ENCODE peak calls at places on chromosomes 7 and 10, in six cellular contexts. One of them, this sample, is unnamed.

GRCh38 chr10:112182808-112183328 is 697 bp downstream of the GPAM start:
- DNase-seq in NCI-H1930: no peak
- DNase-seq in memory B cell: no peak
- DNase-seq in lung microvascular endothelial cell: no peak
- DNase-seq in MV-4-11: no peak
- DNase-seq in retina: no peak
- DNase-seq in this sample: no peak

GRCh38 chr10:74825371-74826141 is 844 bp upstream of the KAT6B start:
- DNase-seq in NCI-H1930: no peak
- DNase-seq in memory B cell: no peak
- DNase-seq in lung microvascular endothelial cell: no peak
- DNase-seq in MV-4-11: no peak
- DNase-seq in retina: peak
- DNase-seq in this sample: no peak

GRCh38 chr10:110655286-110655685 is 11.2 kb downstream of the RBM20 start:
- DNase-seq in NCI-H1930: no peak
- DNase-seq in memory B cell: no peak
- DNase-seq in lung microvascular endothelial cell: no peak
- DNase-seq in MV-4-11: no peak
- DNase-seq in retina: no peak
- DNase-seq in this sample: no peak

GRCh38 chr7:115070311-115070710 is 148.4 kb downstream of the MDFIC start:
- DNase-seq in NCI-H1930: no peak
- DNase-seq in memory B cell: no peak
- DNase-seq in lung microvascular endothelial cell: no peak
- DNase-seq in MV-4-11: no peak
- DNase-seq in retina: no peak
- DNase-seq in this sample: no peak

GRCh38 chr10:119454231-119454804 is 88.2 kb downstream of the RGS10 start:
- DNase-seq in NCI-H1930: no peak
- DNase-seq in memory B cell: no peak
- DNase-seq in lung microvascular endothelial cell: no peak
- DNase-seq in MV-4-11: no peak
- DNase-seq in retina: no peak
- DNase-seq in this sample: no peak

GRCh38 chr7:115340828-115341227 is 418.9 kb downstream of the MDFIC start:
- DNase-seq in NCI-H1930: no peak
- DNase-seq in memory B cell: no peak
- DNase-seq in lung microvascular endothelial cell: peak
- DNase-seq in MV-4-11: no peak
- DNase-seq in retina: no peak
- DNase-seq in this sample: no peak

GRCh38 chr7:150317748-150318444 is 5.3 kb upstream of the LRRC61 start:
- DNase-seq in NCI-H1930: no peak
- DNase-seq in memory B cell: no peak
- DNase-seq in lung microvascular endothelial cell: peak
- DNase-seq in MV-4-11: no peak
- DNase-seq in retina: no peak
- DNase-seq in this sample: no peak

GRCh38 chr10:75294518-75294865 is 58.7 kb upstream of the COMTD1 start:
- DNase-seq in NCI-H1930: no peak
- DNase-seq in memory B cell: no peak
- DNase-seq in lung microvascular endothelial cell: no peak
- DNase-seq in MV-4-11: no peak
- DNase-seq in retina: no peak
- DNase-seq in this sample: no peak

GRCh38 chr7:155884225-155885161 is 72.2 kb upstream of the SHH start:
- DNase-seq in NCI-H1930: no peak
- DNase-seq in memory B cell: no peak
- DNase-seq in lung microvascular endothelial cell: no peak
- DNase-seq in MV-4-11: no peak
- DNase-seq in retina: no peak
- DNase-seq in this sample: no peak

GRCh38 chr7:158274404-158274811 is 313.2 kb downstream of the PTPRN2 start:
- DNase-seq in NCI-H1930: no peak
- DNase-seq in memory B cell: no peak
- DNase-seq in lung microvascular endothelial cell: no peak
- DNase-seq in MV-4-11: no peak
- DNase-seq in retina: no peak
- DNase-seq in this sample: no peak

GRCh38 chr7:50379082-50379481 is 71.1 kb downstream of the FIGNL1 start:
- DNase-seq in NCI-H1930: no peak
- DNase-seq in memory B cell: no peak
- DNase-seq in lung microvascular endothelial cell: no peak
- DNase-seq in MV-4-11: no peak
- DNase-seq in retina: no peak
- DNase-seq in this sample: no peak

GRCh38 chr7:31101544-31101943 is 49.4 kb downstream of the ADCYAP1R1 start:
- DNase-seq in NCI-H1930: no peak
- DNase-seq in memory B cell: no peak
- DNase-seq in lung microvascular endothelial cell: no peak
- DNase-seq in MV-4-11: no peak
- DNase-seq in retina: no peak
- DNase-seq in this sample: no peak

GRCh38 chr10:77043364-77043763 is 594.2 kb downstream of the KCNMA1 start:
- DNase-seq in NCI-H1930: no peak
- DNase-seq in memory B cell: no peak
- DNase-seq in lung microvascular endothelial cell: no peak
- DNase-seq in MV-4-11: no peak
- DNase-seq in retina: no peak
- DNase-seq in this sample: no peak